ENCODE peak calls at places on chromosome 1, in nine cellular contexts. P, Q, E, A, F, M, J, Y and L are unnamed samples.

GRCh38 chr1:91730781-91731732 is 154.9 kb downstream of the TGFBR3 start:
- DNase-seq in Q (peak; percentile 46), E (no peak), Y (no peak), P (no peak), J (peak; percentile 58), F (no peak), A (peak; percentile 90), M (peak; percentile 75), L (no peak)

GRCh38 chr1:26072305-26072704 is 4.9 kb upstream of the TRIM63 start:
- DNase-seq in F (no peak), E (no peak), P (no peak), Y (no peak), J (peak; percentile 90), Q (no peak), M (no peak), A (no peak), L (no peak)

GRCh38 chr1:6358757-6359567 is 34.6 kb downstream of the ACOT7 start:
- DNase-seq in J (peak; percentile 33), Q (peak; percentile 62), E (no peak), Y (no peak), M (peak; percentile 86), P (peak; percentile 71), F (no peak), A (peak; percentile 53), L (no peak)

GRCh38 chr1:204972461-204972860 is 70.6 kb upstream of the CNTN2 start:
- DNase-seq in Q (no peak), A (peak; percentile 10), M (no peak), E (no peak), F (no peak), J (no peak), Y (no peak), P (no peak), L (no peak)

GRCh38 chr1:63329621-63330330 is 7.4 kb downstream of the FOXD3 start:
- DNase-seq in A (no peak), J (no peak), Y (no peak), P (peak; percentile 3), M (no peak), F (no peak), Q (no peak), E (no peak), L (no peak)

GRCh38 chr1:96234299-96234698 is 487.3 kb upstream of the PTBP2 start:
- DNase-seq in J (peak; percentile 70), M (peak; percentile 42), Q (no peak), A (peak; percentile 70), P (no peak), F (peak; percentile 27), Y (peak; percentile 91), E (no peak), L (no peak)

GRCh38 chr1:153598309-153599172 is 14.4 kb downstream of the S100A16 start:
- DNase-seq in J (no peak), F (no peak), M (peak; percentile 78), P (no peak), A (peak; percentile 85), Y (peak; percentile 80), Q (peak; percentile 22), E (no peak), L (no peak)

GRCh38 chr1:186240436-186240835 is 134.6 kb downstream of the TPR start:
- DNase-seq in Q (no peak), E (no peak), Y (no peak), J (no peak), P (no peak), F (no peak), A (no peak), M (no peak), L (no peak)

GRCh38 chr1:54413295-54413694 is 7.1 kb upstream of the SSBP3 start:
- DNase-seq in E (no peak), M (peak; percentile 62), F (no peak), P (no peak), Y (no peak), J (peak; percentile 45), Q (peak; percentile 40), A (peak; percentile 73), L (no peak)

GRCh38 chr1:212952596-212952995 is 2.3 kb downstream of the VASH2 start:
- DNase-seq in Q (no peak), J (no peak), E (no peak), M (no peak), Y (no peak), A (no peak), P (no peak), F (no peak), L (no peak)

GRCh38 chr1:192709544-192709943 is 73.6 kb downstream of the RGS13 start:
- DNase-seq in Q (no peak), E (no peak), J (no peak), P (no peak), Y (no peak), F (no peak), M (peak; percentile 32), A (no peak), L (no peak)

GRCh38 chr1:110464340-110464739 is 13.4 kb downstream of the PROK1 start:
- DNase-seq in J (no peak), Q (no peak), E (no peak), A (peak; percentile 67), Y (no peak), P (no peak), F (no peak), M (peak; percentile 87), L (no peak)

GRCh38 chr1:48931571-48932251 is 155.0 kb upstream of the BEND5 start:
- DNase-seq in Y (no peak), J (no peak), F (peak; percentile 45), A (peak; percentile 38), Q (no peak), P (no peak), E (no peak), M (no peak), L (no peak)

GRCh38 chr1:109771712-109772657 is 8.3 kb upstream of the EPS8L3 start:
- DNase-seq in Y (no peak), A (no peak), J (peak; percentile 1), Q (no peak), E (no peak), P (no peak), M (no peak), F (no peak), L (no peak)

GRCh38 chr1:207962716-207963428 is 51.9 kb upstream of the CD34 start:
- DNase-seq in Y (no peak), E (no peak), A (peak; percentile 41), P (no peak), F (no peak), M (no peak), Q (no peak), J (peak; percentile 60), L (no peak)

GRCh38 chr1:50936321-50936720 is 23.7 kb downstream of the FAF1 start:
- DNase-seq in P (no peak), Y (no peak), F (no peak), A (peak; percentile 48), J (no peak), E (no peak), Q (no peak), M (peak; percentile 4), L (no peak)

GRCh38 chr1:39666772-39667171 is 5.1 kb downstream of the NT5C1A start:
- DNase-seq in A (no peak), Q (peak; percentile 64), E (no peak), M (no peak), P (no peak), Y (no peak), F (no peak), J (no peak), L (no peak)

GRCh38 chr1:240820816-240821215 is 208.9 kb upstream of the GREM2 start:
- DNase-seq in P (no peak), J (no peak), A (no peak), E (no peak), M (no peak), F (no peak), Q (no peak), Y (no peak), L (no peak)

GRCh38 chr1:219900201-219900600 is 28.2 kb downstream of the SLC30A10 start:
- DNase-seq in A (no peak), Y (no peak), E (no peak), Q (no peak), F (no peak), M (no peak), J (no peak), P (no peak), L (no peak)

GRCh38 chr1:8560611-8561544 is 243.0 kb downstream of the SLC45A1 start:
- DNase-seq in J (peak; percentile 42), E (no peak), M (peak; percentile 60), F (peak; percentile 73), A (peak; percentile 63), Y (peak; percentile 38), Q (peak; percentile 15), P (peak; percentile 47), L (no peak)

GRCh38 chr1:228528612-228529011 is 41.4 kb downstream of the RNF187 start:
- DNase-seq in F (no peak), Q (no peak), A (no peak), Y (no peak), E (no peak), J (no peak), P (no peak), M (no peak), L (no peak)

GRCh38 chr1:54335396-54336056 is 70.7 kb downstream of the SSBP3 start:
- DNase-seq in A (peak; percentile 94), E (no peak), M (peak; percentile 95), Q (no peak), J (peak; percentile 48), P (no peak), Y (no peak), F (no peak), L (no peak)